ENCODE peak calls at places on chromosomes 11 and 22, in eight cellular contexts. L, S, W, P, H, Z, R and E are unnamed samples.
A peak's percentile ranks its signal among the peaks of the same experiment; 100 is the strongest.

GRCh38 chr22:40176921-40177737 is 596 bp upstream of the TNRC6B start:
- DNase-seq in L (peak; percentile 30), S (peak; percentile 77), W (peak; percentile 65), P (peak; percentile 70), H (peak; percentile 32), Z (peak; percentile 71), R (no peak), E (peak; percentile 18)

GRCh38 chr22:36571991-36572390 is 43.0 kb upstream of the EIF3D start:
- DNase-seq in L (no peak), S (no peak), W (no peak), P (no peak), H (no peak), Z (no peak), R (no peak), E (no peak)

GRCh38 chr11:124415356-124415923 is 9.2 kb downstream of the OR8B4 start:
- DNase-seq in L (no peak), S (peak; percentile 51), W (no peak), P (peak; percentile 79), H (no peak), Z (peak; percentile 69), R (no peak), E (no peak)

GRCh38 chr22:22883090-22883727 is 4.4 kb upstream of the IGLL5 start:
- DNase-seq in L (no peak), S (no peak), W (no peak), P (no peak), H (no peak), Z (no peak), R (no peak), E (no peak)

GRCh38 chr22:28741200-28741757 is 341 bp downstream of the CHEK2 start:
- DNase-seq in L (no peak), S (no peak), W (no peak), P (no peak), H (no peak), Z (no peak), R (no peak), E (no peak)

GRCh38 chr22:36411589-36412258 is 24.0 kb upstream of the MYH9 start:
- DNase-seq in L (no peak), S (no peak), W (no peak), P (no peak), H (no peak), Z (no peak), R (no peak), E (no peak)

GRCh38 chr11:113895367-113896155 is 9.0 kb upstream of the HTR3B start:
- DNase-seq in L (no peak), S (no peak), W (no peak), P (peak; percentile 40), H (no peak), Z (no peak), R (no peak), E (no peak)

GRCh38 chr11:44005956-44006355 is 41.8 kb upstream of the ACCSL start:
- DNase-seq in L (no peak), S (no peak), W (no peak), P (no peak), H (peak; percentile 11), Z (no peak), R (no peak), E (no peak)

GRCh38 chr22:39318507-39319283 is 728 bp downstream of the RPL3 start:
- DNase-seq in L (no peak), S (no peak), W (no peak), P (peak; percentile 70), H (no peak), Z (no peak), R (no peak), E (no peak)

GRCh38 chr11:45857834-45858492 is 10.7 kb downstream of the CRY2 start:
- DNase-seq in L (peak; percentile 52), S (peak; percentile 96), W (peak; percentile 65), P (peak; percentile 94), H (peak; percentile 44), Z (peak; percentile 84), R (peak; percentile 79), E (peak; percentile 51)

GRCh38 chr11:91104237-91104636 is 881.4 kb upstream of the CHORDC1 start:
- DNase-seq in L (no peak), S (peak; percentile 51), W (no peak), P (peak; percentile 84), H (no peak), Z (peak; percentile 80), R (no peak), E (no peak)

GRCh38 chr11:20077973-20078372 is 82.3 kb downstream of the DBX1 start:
- DNase-seq in L (no peak), S (no peak), W (no peak), P (no peak), H (no peak), Z (no peak), R (no peak), E (no peak)

GRCh38 chr11:94568200-94568599 is 1.0 kb downstream of the PIWIL4 start:
- DNase-seq in L (no peak), S (no peak), W (no peak), P (no peak), H (no peak), Z (no peak), R (no peak), E (no peak)

GRCh38 chr11:19393941-19394340 is 153.2 kb upstream of the E2F8 start:
- DNase-seq in L (no peak), S (peak; percentile 67), W (no peak), P (peak; percentile 36), H (no peak), Z (peak; percentile 83), R (no peak), E (no peak)

GRCh38 chr11:1812274-1812673 is 22.5 kb upstream of the SYT8 start:
- DNase-seq in L (no peak), S (no peak), W (no peak), P (no peak), H (no peak), Z (no peak), R (no peak), E (no peak)

GRCh38 chr11:92316410-92316809 is 91.8 kb downstream of the FAT3 start:
- DNase-seq in L (no peak), S (no peak), W (no peak), P (no peak), H (no peak), Z (no peak), R (no peak), E (no peak)

GRCh38 chr22:50098052-50098451 is 8.2 kb downstream of the MOV10L1 start:
- DNase-seq in L (no peak), S (no peak), W (no peak), P (no peak), H (no peak), Z (no peak), R (no peak), E (no peak)

GRCh38 chr11:120037111-120037510 is 100.8 kb downstream of the TRIM29 start:
- DNase-seq in L (no peak), S (no peak), W (no peak), P (no peak), H (no peak), Z (no peak), R (no peak), E (no peak)

GRCh38 chr11:97990162-97990920 is 1030.4 kb upstream of the CNTN5 start:
- DNase-seq in L (no peak), S (peak; percentile 20), W (no peak), P (peak; percentile 20), H (no peak), Z (no peak), R (no peak), E (no peak)

GRCh38 chr11:86274503-86274902 is 27.5 kb upstream of the HIKESHI start:
- DNase-seq in L (no peak), S (no peak), W (no peak), P (no peak), H (no peak), Z (no peak), R (no peak), E (no peak)

GRCh38 chr22:38751422-38752346 is 4.1 kb downstream of the SUN2 start:
- DNase-seq in L (peak; percentile 80), S (no peak), W (no peak), P (no peak), H (peak; percentile 63), Z (no peak), R (peak; percentile 64), E (peak; percentile 41)

GRCh38 chr11:772429-773390 is 4.6 kb downstream of the GATD1 start:
- DNase-seq in L (peak; percentile 31), S (no peak), W (peak; percentile 26), P (no peak), H (no peak), Z (no peak), R (no peak), E (no peak)

GRCh38 chr22:39144101-39144815 is 8.2 kb downstream of the CBX7 start:
- DNase-seq in L (no peak), S (peak; percentile 85), W (peak; percentile 46), P (peak; percentile 62), H (peak; percentile 60), Z (peak; percentile 30), R (no peak), E (no peak)

GRCh38 chr11:109945626-109946321 is 147.4 kb upstream of the ZC3H12C start:
- DNase-seq in L (no peak), S (no peak), W (no peak), P (no peak), H (no peak), Z (no peak), R (no peak), E (no peak)
- H3K4me3 ChIP-seq in L (peak overlapping the region; percentile 54), S (peak overlapping the region; percentile 63), W (peak overlapping the region; percentile 11), P (peak overlapping the region; percentile 13), H (no peak overlapping the region), Z (no peak overlapping the region), R (no peak overlapping the region), E (peak overlapping the region; percentile 53)

DNA sequence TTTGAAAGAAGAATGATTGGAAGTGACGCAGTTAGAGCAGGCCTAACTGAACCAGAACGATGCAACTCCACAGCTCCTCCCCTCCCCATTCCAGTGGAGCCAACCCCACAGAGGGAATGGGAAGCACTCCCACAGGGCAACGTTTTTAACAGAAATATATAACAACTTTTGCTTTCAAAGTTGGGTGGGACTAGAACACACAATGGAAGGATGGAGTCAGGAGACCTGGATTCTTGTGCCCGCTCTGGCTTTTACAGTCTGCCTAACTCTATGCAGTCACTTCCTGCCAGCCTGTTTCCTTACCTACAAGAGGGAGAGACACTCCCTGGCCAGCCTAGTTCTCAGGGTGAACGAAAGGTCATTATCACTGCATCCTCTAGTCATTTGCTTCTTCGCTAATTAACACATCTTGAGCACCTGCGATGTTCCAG is 75.5 kb downstream of the PACSIN2 start:
- DNase-seq in L (no peak), S (no peak), W (no peak), P (peak; percentile 36), H (no peak), Z (no peak), R (no peak), E (no peak)
- H3K4me1 ChIP-seq in L (peaks cover 62% of the 10 kb centered on the region), S (peaks cover 35% of the 10 kb centered on the region), W (peaks cover 24% of the 10 kb centered on the region), P (peaks cover 50% of the 10 kb centered on the region), H (peaks cover 66% of the 10 kb centered on the region), Z (peaks cover 34% of the 10 kb centered on the region), R (peaks cover 84% of the 10 kb centered on the region), E (peaks cover 91% of the 10 kb centered on the region)

GRCh38 chr11:83629775-83630174 is 343.6 kb upstream of the CCDC90B start:
- DNase-seq in L (no peak), S (no peak), W (no peak), P (no peak), H (no peak), Z (no peak), R (no peak), E (no peak)
- H3K4me3 ChIP-seq in L (no peak overlapping the region), S (no peak overlapping the region), W (no peak overlapping the region), P (no peak overlapping the region), H (no peak overlapping the region), Z (no peak overlapping the region), R (no peak overlapping the region), E (no peak overlapping the region)

DNA sequence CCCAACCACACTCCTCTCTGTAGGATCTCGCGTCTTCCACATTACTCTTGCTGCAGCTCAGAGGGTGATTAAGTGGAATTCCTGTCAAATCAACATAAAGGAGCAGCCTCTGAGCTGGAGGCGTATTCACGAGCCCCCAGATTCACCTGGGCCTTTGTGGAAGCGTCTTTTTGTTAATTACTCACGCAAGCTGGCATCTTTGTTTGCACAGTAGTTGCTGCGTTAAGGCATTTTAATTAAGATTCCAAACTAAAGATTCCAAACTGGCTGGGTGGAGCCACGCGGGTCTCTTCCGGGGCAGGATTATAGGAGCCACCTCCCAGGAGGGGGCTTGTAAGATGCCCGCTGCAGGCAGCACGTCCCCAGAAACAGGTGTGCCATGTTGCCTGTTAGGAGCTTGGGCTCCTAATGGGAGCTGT is 21.5 kb upstream of the RFPL3 start:
- DNase-seq in L (no peak), S (no peak), W (no peak), P (no peak), H (no peak), Z (no peak), R (no peak), E (no peak)
- H3K4me1 ChIP-seq in L (no peaks in the 10 kb centered on the region), S (peaks cover 6% of the 10 kb centered on the region), W (no peaks in the 10 kb centered on the region), P (peaks cover 4% of the 10 kb centered on the region), H (no peaks in the 10 kb centered on the region), Z (no peaks in the 10 kb centered on the region), R (peaks cover 7% of the 10 kb centered on the region), E (peaks cover 4% of the 10 kb centered on the region)